ENCODE peak calls at places on chromosomes 6 and 20, in four cellular contexts. D is H9, R is transverse colon, H is heart left ventricle. X is an unnamed sample. For H3K4me1, the result is how much of the 10 kb centered on the place peaks cover.

GRCh38 chr6:142935553-142936517 is 9.1 kb downstream of the HIVEP2 start:
- DNase-seq in R (peak), D (no peak), H (no peak), X (peak)

GRCh38 chr20:45470939-45471338 is 1.4 kb downstream of the WFDC2 start:
- DNase-seq in D (no peak), R (no peak), H (no peak), X (peak)

GRCh38 chr6:141326426-141326825 is 806.3 kb upstream of the GJE1 start:
- DNase-seq in H (no peak), D (no peak), R (no peak), X (no peak)

GRCh38 chr6:147586044-147586443 is 77.6 kb downstream of the SAMD5 start:
- DNase-seq in H (peak), R (peak), D (no peak), X (peak)

GRCh38 chr20:48615871-48616270 is 211.9 kb downstream of the PREX1 start:
- DNase-seq in D (no peak), R (no peak), H (no peak), X (no peak)

GRCh38 chr6:220736-221475 is 71.4 kb upstream of the DUSP22 start:
- DNase-seq in D (no peak), H (no peak), R (no peak), X (no peak)

GRCh38 chr6:89660981-89661380 is 22.4 kb upstream of the LYRM2 start:
- DNase-seq in R (no peak), H (no peak), D (no peak), X (no peak)

GRCh38 chr6:9540534-9541126 is 874.2 kb downstream of the TFAP2A start:
- DNase-seq in R (no peak), H (no peak), D (no peak), X (no peak)

GRCh38 chr20:52427960-52428359 is 236.4 kb upstream of the ZFP64 start:
- DNase-seq in R (no peak), H (no peak), D (no peak), X (no peak)

GRCh38 chr6:50819527-50819905 is 845 bp downstream of the TFAP2B start:
- DNase-seq in H (no peak), D (no peak), R (no peak), X (no peak)

GRCh38 chr20:13389115-13389514 is 168.0 kb downstream of the ISM1 start:
- DNase-seq in D (no peak), R (no peak), H (no peak), X (no peak)

GRCh38 chr20:43409041-43409913 is 48.4 kb upstream of the SRSF6 start:
- DNase-seq in H (no peak), D (peak), R (no peak), X (no peak)

GRCh38 chr6:45419574-45420082 is 41.9 kb upstream of the SUPT3H start:
- DNase-seq in H (peak), D (peak), R (peak), X (peak)

GRCh38 chr6:147793871-147794643 is 285.6 kb downstream of the SAMD5 start:
- DNase-seq in R (no peak), D (no peak), H (no peak), X (no peak)

GRCh38 chr20:58851221-58851968 is 693 bp upstream of the GNAS-AS1 start:
- DNase-seq in D (peak), R (no peak), H (no peak), X (no peak)

GRCh38 chr6:98747960-98748359 is 86.4 kb upstream of the POU3F2 start:
- DNase-seq in H (no peak), R (no peak), D (no peak), X (no peak)

GRCh38 chr6:17470953-17471335 is 77.5 kb downstream of the CAP2 start:
- DNase-seq in D (no peak), R (no peak), H (no peak), X (no peak)

GRCh38 chr20:59253325-59253724 is 47.1 kb upstream of the EDN3 start:
- DNase-seq in D (no peak), R (no peak), H (no peak), X (no peak)

GRCh38 chr6:129863664-129864063 is 2.5 kb upstream of the TMEM244 start:
- DNase-seq in H (no peak), D (no peak), R (no peak), X (no peak)

GRCh38 chr6:143205983-143206382 is 145.3 kb downstream of the AIG1 start:
- DNase-seq in R (no peak), D (no peak), H (no peak), X (no peak)

GRCh38 chr6:33590531-33591198 is 10.6 kb upstream of the BAK1 start:
- DNase-seq in H (no peak), R (peak), D (peak), X (peak)

GRCh38 chr6:34150766-34151165 is 4.9 kb upstream of the GRM4 start:
- DNase-seq in D (peak), H (no peak), R (no peak), X (no peak)

GRCh38 chr6:18654821-18655220 is 267.7 kb downstream of the RNF144B start:
- DNase-seq in D (no peak), R (no peak), H (no peak), X (no peak)

GRCh38 chr6:11271228-11271627 is 38.8 kb upstream of the NEDD9 start:
- DNase-seq in R (no peak), H (no peak), D (no peak), X (no peak)

GRCh38 chr6:20688710-20689500 is 154.6 kb downstream of the CDKAL1 start:
- DNase-seq in D (no peak), H (no peak), R (no peak), X (no peak)

GRCh38 chr20:3749689-3750639 is 17.5 kb downstream of the HSPA12B start:
- DNase-seq in D (peak), R (no peak), H (no peak), X (peak)

GRCh38 chr6:68716605-68717004 is 81.5 kb downstream of the ADGRB3 start:
- DNase-seq in H (no peak), R (no peak), D (no peak), X (no peak)

GRCh38 chr6:43310624-43311023 is 2.0 kb upstream of the CRIP3 start:
- DNase-seq in D (no peak), H (no peak), R (no peak), X (no peak)

GRCh38 chr20:36467076-36467999 is 74.0 kb upstream of the MYL9 start:
- DNase-seq in H (peak), D (no peak), R (peak), X (peak)

GRCh38 chr20:38630727-38631126 is 29.1 kb downstream of the ARHGAP40 start:
- DNase-seq in H (no peak), R (no peak), D (no peak), X (no peak)

GRCh38 chr6:125312478-125312877 is 10.7 kb upstream of the HDDC2 start:
- DNase-seq in D (no peak), R (no peak), H (no peak), X (no peak)

GRCh38 chr6:37538107-37538506 is 38.4 kb upstream of the CCDC167 start:
- DNase-seq in R (no peak), H (no peak), D (peak), X (no peak)

GRCh38 chr20:16279320-16279719 is 293.9 kb downstream of the KIF16B start:
- DNase-seq in H (no peak), R (no peak), D (no peak), X (no peak)

GRCh38 chr6:110398778-110399177 is 16.6 kb downstream of the DDO start:
- DNase-seq in D (no peak), R (no peak), H (no peak), X (no peak)

GRCh38 chr20:10115021-10115420 is 80.2 kb downstream of the ANKEF1 start:
- DNase-seq in R (no peak), D (no peak), H (no peak), X (no peak)

GRCh38 chr20:50175938-50176933 is 14.4 kb upstream of the CEBPB start:
- DNase-seq in D (no peak), H (no peak), R (no peak), X (no peak)

GRCh38 chr20:50174456-50174855 is 16.2 kb upstream of the CEBPB start:
- DNase-seq in R (no peak), H (no peak), D (no peak), X (no peak)

GRCh38 chr20:50169329-50169823 is 15.9 kb upstream of the PEDS1 start:
- DNase-seq in H (peak), D (peak), R (peak), X (peak)

GRCh38 chr20:50170549-50171220 is 17.2 kb upstream of the PEDS1 start:
- DNase-seq in H (no peak), D (peak), R (no peak), X (no peak)

DNA sequence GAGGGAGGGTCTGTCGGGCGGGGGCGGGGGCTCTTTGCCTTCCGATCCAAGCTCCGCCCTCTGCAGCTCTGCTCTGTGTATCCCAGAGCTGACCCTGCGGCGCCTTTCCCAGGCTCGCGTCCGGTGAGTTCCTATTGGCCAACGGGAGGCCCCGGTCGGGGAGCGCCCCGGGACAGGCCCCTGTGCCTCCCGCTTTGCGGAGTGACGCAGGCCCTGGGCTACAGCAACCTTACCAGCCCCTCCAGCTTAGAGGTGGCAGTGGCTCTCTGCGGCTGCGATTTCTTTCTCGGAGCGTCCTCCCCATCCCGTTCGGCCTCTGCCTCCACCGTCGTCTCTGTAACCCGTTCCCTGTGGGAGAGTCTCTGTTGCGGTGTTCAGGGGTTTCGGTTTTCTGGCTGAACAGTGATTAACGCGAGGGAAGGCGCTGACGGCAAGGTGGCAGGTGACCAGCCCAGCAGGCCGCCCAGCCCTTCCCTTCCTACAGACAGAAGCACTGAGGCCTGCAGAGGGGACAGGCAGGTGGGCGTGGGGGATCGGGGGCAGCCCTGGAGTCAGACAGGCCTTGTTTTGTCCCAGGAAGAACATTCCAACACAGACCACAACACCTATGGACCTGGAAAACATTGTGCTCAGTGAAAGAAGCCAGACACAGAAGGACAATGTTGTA is 18.1 kb upstream of the CEBPB start:
- DNase-seq in D (peak), H (peak), R (peak), X (peak)
- H3K27ac ChIP-seq in D (peak), H (peak), R (peak), X (peak)

GRCh38 chr6:55774542-55775318 is 100.7 kb downstream of the BMP5 start:
- DNase-seq in D (no peak), H (no peak), R (no peak), X (no peak)

GRCh38 chr6:55776131-55776530 is 99.3 kb downstream of the BMP5 start:
- DNase-seq in R (no peak), D (no peak), H (no peak), X (no peak)

GRCh38 chr6:55773620-55774019 is 101.8 kb downstream of the BMP5 start:
- DNase-seq in R (no peak), H (no peak), D (no peak), X (no peak)

GRCh38 chr6:55777461-55777860 is 97.9 kb downstream of the BMP5 start:
- DNase-seq in D (no peak), R (no peak), H (no peak), X (no peak)

GRCh38 chr6:55772730-55773129 is 102.7 kb downstream of the BMP5 start:
- DNase-seq in H (no peak), D (no peak), R (no peak), X (no peak)
- H3K4me1 ChIP-seq in H (under half), D (under half), R (under half), X (under half)

GRCh38 chr6:104639671-104640070 is 220.0 kb downstream of the HACE1 start:
- DNase-seq in R (no peak), D (no peak), H (no peak), X (no peak)
- H3K27ac ChIP-seq in R (no peak), D (no peak), H (peak), X (peak)

GRCh38 chr6:169086020-169086419 is 167.6 kb downstream of the THBS2 start:
- DNase-seq in D (no peak), R (no peak), H (no peak), X (no peak)
- H3K4me1 ChIP-seq in D (under half), R (under half), H (under half), X (under half)

GRCh38 chr6:2226775-2227174 is 18.6 kb downstream of the GMDS start:
- DNase-seq in D (no peak), R (no peak), H (no peak), X (no peak)
- H3K27ac ChIP-seq in D (no peak), R (peak), H (no peak), X (no peak)

DNA sequence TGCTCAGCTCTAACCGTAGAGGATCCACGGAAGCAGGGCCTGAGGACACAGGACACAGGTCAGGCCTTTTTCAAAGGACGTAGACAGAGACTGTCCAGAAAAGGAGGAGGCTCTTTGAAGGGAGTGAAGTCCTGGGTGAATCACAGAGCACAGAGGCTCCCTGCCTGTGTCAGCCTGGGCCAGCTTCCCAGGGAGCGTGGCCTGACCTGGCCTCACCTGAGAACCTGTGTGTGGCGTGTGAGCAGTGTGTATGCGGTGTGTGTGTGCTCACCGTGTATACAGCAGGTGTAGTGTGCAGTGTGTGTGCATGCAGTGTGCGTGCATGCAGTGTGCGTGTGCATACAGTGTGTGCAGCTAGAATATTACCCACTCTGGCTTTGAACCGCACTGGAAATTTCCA is 56.0 kb upstream of the FNDC1 start:
- DNase-seq in R (no peak), H (no peak), D (no peak), X (no peak)
- H3K4me1 ChIP-seq in R (under half), H (under half), D (under half), X (under half)

DNA sequence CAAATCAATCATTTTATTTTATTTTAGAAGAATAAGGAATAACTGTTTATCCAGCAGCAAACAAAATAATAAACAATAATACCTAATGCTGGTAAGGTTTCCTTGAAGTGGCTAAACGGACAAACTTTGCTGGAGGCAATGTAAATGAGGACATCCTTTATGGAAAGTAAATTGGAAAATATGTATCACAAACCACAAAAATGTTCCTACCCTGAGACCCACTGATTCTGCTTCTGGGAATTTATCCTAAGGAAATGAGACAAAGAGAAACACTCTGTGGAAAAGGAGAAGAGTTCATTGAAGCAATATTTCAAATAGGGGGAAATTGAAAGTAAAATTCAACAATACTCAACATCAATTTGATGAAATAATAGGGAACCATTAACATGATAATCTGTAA is 37.9 kb downstream of the MAFB start:
- DNase-seq in D (no peak), R (no peak), H (no peak), X (no peak)
- H3K27ac ChIP-seq in D (no peak), R (no peak), H (no peak), X (no peak)

GRCh38 chr6:168428863-168429262 is 12.1 kb upstream of the SMOC2 start:
- DNase-seq in H (no peak), R (no peak), D (no peak), X (no peak)
- H3K4me1 ChIP-seq in H (under half), R (under half), D (under half), X (under half)